ENCODE peak calls at places on chromosomes 6 and 20, in five cellular contexts. One of them, this sample, is unnamed.

GRCh38 chr6:44539701-44540100 is 152.2 kb downstream of the CDC5L start:
- DNase-seq in fibroblast of gingiva: no peak
- DNase-seq in Right ventricle myocardium inferior: no peak
- DNase-seq in M059J: no peak
- DNase-seq in T-helper 2 cell: no peak
- DNase-seq in this sample: no peak

GRCh38 chr6:163180874-163181541 is 233.5 kb upstream of the QKI start:
- DNase-seq in fibroblast of gingiva: no peak
- DNase-seq in Right ventricle myocardium inferior: peak
- DNase-seq in M059J: peak
- DNase-seq in T-helper 2 cell: no peak
- DNase-seq in this sample: peak

GRCh38 chr20:38168791-38169589 is 3.9 kb upstream of the TGM2 start:
- DNase-seq in fibroblast of gingiva: no peak
- DNase-seq in Right ventricle myocardium inferior: peak
- DNase-seq in M059J: peak
- DNase-seq in T-helper 2 cell: no peak
- DNase-seq in this sample: no peak

GRCh38 chr6:47567586-47567985 is 90.0 kb downstream of the CD2AP start:
- DNase-seq in fibroblast of gingiva: no peak
- DNase-seq in Right ventricle myocardium inferior: no peak
- DNase-seq in M059J: no peak
- DNase-seq in T-helper 2 cell: no peak
- DNase-seq in this sample: no peak

GRCh38 chr6:139973602-139974373 is 599.3 kb upstream of the CITED2 start:
- DNase-seq in fibroblast of gingiva: peak
- DNase-seq in Right ventricle myocardium inferior: no peak
- DNase-seq in M059J: peak
- DNase-seq in T-helper 2 cell: no peak
- DNase-seq in this sample: no peak

GRCh38 chr20:62658593-62659159 is 16.4 kb downstream of the SLCO4A1 start:
- DNase-seq in fibroblast of gingiva: no peak
- DNase-seq in Right ventricle myocardium inferior: no peak
- DNase-seq in M059J: no peak
- DNase-seq in T-helper 2 cell: no peak
- DNase-seq in this sample: no peak

GRCh38 chr20:50292324-50293243 is 102.0 kb downstream of the CEBPB start:
- DNase-seq in fibroblast of gingiva: peak
- DNase-seq in Right ventricle myocardium inferior: peak
- DNase-seq in M059J: peak
- DNase-seq in T-helper 2 cell: no peak
- DNase-seq in this sample: peak

GRCh38 chr6:105608711-105609374 is 206.0 kb upstream of the PREP start:
- DNase-seq in fibroblast of gingiva: peak
- DNase-seq in Right ventricle myocardium inferior: no peak
- DNase-seq in M059J: peak
- DNase-seq in T-helper 2 cell: no peak
- DNase-seq in this sample: peak

GRCh38 chr6:165049362-165049761 is 260.0 kb downstream of the C6orf118 start:
- DNase-seq in fibroblast of gingiva: no peak
- DNase-seq in Right ventricle myocardium inferior: no peak
- DNase-seq in M059J: peak
- DNase-seq in T-helper 2 cell: no peak
- DNase-seq in this sample: no peak

GRCh38 chr6:134512946-134513345 is 195.0 kb upstream of the SGK1 start:
- DNase-seq in fibroblast of gingiva: no peak
- DNase-seq in Right ventricle myocardium inferior: peak
- DNase-seq in M059J: no peak
- DNase-seq in T-helper 2 cell: no peak
- DNase-seq in this sample: no peak